ENCODE peak calls at places on chromosomes 7 and 10, in four cellular contexts. One of them, this sample, is unnamed.

GRCh38 chr10:116316533-116316932 is 7.7 kb upstream of the CCDC172 start:
- DNase-seq in mammary epithelial cell: no peak
- DNase-seq in osteoblast: no peak
- DNase-seq in fibroblast of lung: no peak
- DNase-seq in this sample: no peak

GRCh38 chr7:148327379-148327778 is 263.2 kb upstream of the C7orf33 start:
- DNase-seq in fibroblast of lung: no peak
- DNase-seq in osteoblast: no peak
- DNase-seq in mammary epithelial cell: peak
- DNase-seq in this sample: peak

GRCh38 chr10:86755740-86756510 is 494 bp upstream of the BMPR1A start:
- DNase-seq in fibroblast of lung: peak
- DNase-seq in osteoblast: peak
- DNase-seq in mammary epithelial cell: peak
- DNase-seq in this sample: peak

GRCh38 chr7:99461221-99461620 is 4.7 kb downstream of the ATP5MF start:
- DNase-seq in osteoblast: peak
- DNase-seq in fibroblast of lung: no peak
- DNase-seq in mammary epithelial cell: no peak
- DNase-seq in this sample: peak

GRCh38 chr7:131284702-131285419 is 42.8 kb upstream of the MKLN1 start:
- DNase-seq in osteoblast: no peak
- DNase-seq in mammary epithelial cell: peak
- DNase-seq in fibroblast of lung: no peak
- DNase-seq in this sample: no peak

GRCh38 chr7:92797693-92798092 is 38.7 kb downstream of the CDK6 start:
- DNase-seq in osteoblast: no peak
- DNase-seq in fibroblast of lung: no peak
- DNase-seq in mammary epithelial cell: peak
- DNase-seq in this sample: no peak

GRCh38 chr10:33800986-33801385 is 466.5 kb upstream of the NRP1 start:
- DNase-seq in fibroblast of lung: no peak
- DNase-seq in osteoblast: no peak
- DNase-seq in mammary epithelial cell: no peak
- DNase-seq in this sample: peak

GRCh38 chr7:25179325-25179724 is 49.0 kb downstream of the NPVF start:
- DNase-seq in fibroblast of lung: peak
- DNase-seq in osteoblast: no peak
- DNase-seq in mammary epithelial cell: no peak
- DNase-seq in this sample: no peak

GRCh38 chr10:121771957-121772356 is 155.9 kb downstream of the ATE1 start:
- DNase-seq in fibroblast of lung: no peak
- DNase-seq in mammary epithelial cell: no peak
- DNase-seq in osteoblast: no peak
- DNase-seq in this sample: no peak

GRCh38 chr7:82375713-82376112 is 67.9 kb downstream of the CACNA2D1 start:
- DNase-seq in osteoblast: no peak
- DNase-seq in fibroblast of lung: no peak
- DNase-seq in mammary epithelial cell: no peak
- DNase-seq in this sample: no peak

GRCh38 chr7:192035-192649 is at the start of gene FAM20C:
- DNase-seq in fibroblast of lung: peak
- DNase-seq in osteoblast: peak
- DNase-seq in mammary epithelial cell: peak
- DNase-seq in this sample: peak

GRCh38 chr10:132654708-132655661 is 117.4 kb downstream of the INPP5A start:
- DNase-seq in fibroblast of lung: peak
- DNase-seq in mammary epithelial cell: peak
- DNase-seq in osteoblast: peak
- DNase-seq in this sample: peak
- H3K4me2 ChIP-seq in fibroblast of lung: no peak
- H3K4me2 ChIP-seq in mammary epithelial cell: no peak
- H3K4me2 ChIP-seq in osteoblast: no peak
- H3K4me2 ChIP-seq in this sample: no peak

GRCh38 chr7:102080003-102080361 is 206.7 kb upstream of the SH2B2 start:
- DNase-seq in mammary epithelial cell: no peak
- DNase-seq in osteoblast: peak
- DNase-seq in fibroblast of lung: no peak
- DNase-seq in this sample: no peak
- H3K4me2 ChIP-seq in mammary epithelial cell: no peak
- H3K4me2 ChIP-seq in osteoblast: no peak
- H3K4me2 ChIP-seq in fibroblast of lung: no peak
- H3K4me2 ChIP-seq in this sample: no peak

DNA sequence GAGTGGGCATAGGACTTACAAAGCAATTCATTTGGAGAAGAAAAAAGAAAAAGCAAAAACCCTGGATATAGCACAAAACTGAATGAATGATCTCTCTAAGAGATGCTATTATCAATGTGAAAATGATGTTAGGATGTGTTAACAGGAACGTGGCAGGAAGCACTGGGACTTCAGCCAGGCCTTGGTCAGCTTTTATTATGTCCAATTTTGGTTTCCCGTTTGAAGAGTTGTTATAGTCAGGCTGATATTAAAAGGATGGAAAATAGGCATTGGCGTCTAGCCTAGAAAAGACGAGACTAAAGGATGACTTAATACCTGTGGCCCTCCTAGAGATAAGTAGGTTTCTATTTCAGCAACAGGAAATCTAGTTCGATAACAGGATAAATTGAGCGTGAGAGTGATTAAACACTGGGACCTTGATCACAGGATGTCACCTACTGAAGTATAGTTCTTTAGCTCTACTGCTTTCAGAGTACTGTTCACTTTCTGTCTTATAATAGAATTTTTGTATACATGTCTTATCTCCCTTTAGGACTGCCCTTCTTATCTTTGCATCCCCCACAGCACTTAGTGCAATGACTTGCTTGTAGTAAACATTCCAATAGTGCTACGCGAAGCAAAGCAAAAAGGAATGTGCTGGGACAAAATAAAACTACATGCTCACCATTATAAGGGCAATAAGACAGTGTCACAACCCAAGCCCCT is 99.8 kb upstream of the AGBL3 start:
- DNase-seq in osteoblast: peak
- DNase-seq in mammary epithelial cell: peak
- DNase-seq in fibroblast of lung: peak
- DNase-seq in this sample: peak
- H3K4me2 ChIP-seq in osteoblast: peak
- H3K4me2 ChIP-seq in mammary epithelial cell: peak
- H3K4me2 ChIP-seq in fibroblast of lung: peak
- H3K4me2 ChIP-seq in this sample: peak

GRCh38 chr7:155818154-155818819 is 6.0 kb upstream of the SHH start:
- DNase-seq in fibroblast of lung: no peak
- DNase-seq in mammary epithelial cell: no peak
- DNase-seq in osteoblast: peak
- DNase-seq in this sample: no peak

GRCh38 chr7:155816996-155817395 is 4.7 kb upstream of the SHH start:
- DNase-seq in osteoblast: peak
- DNase-seq in mammary epithelial cell: no peak
- DNase-seq in fibroblast of lung: no peak
- DNase-seq in this sample: no peak

GRCh38 chr7:155819186-155819585 is 6.9 kb upstream of the SHH start:
- DNase-seq in fibroblast of lung: no peak
- DNase-seq in mammary epithelial cell: no peak
- DNase-seq in osteoblast: peak
- DNase-seq in this sample: no peak

GRCh38 chr7:155820246-155820645 is 8.0 kb upstream of the SHH start:
- DNase-seq in mammary epithelial cell: no peak
- DNase-seq in osteoblast: no peak
- DNase-seq in fibroblast of lung: no peak
- DNase-seq in this sample: no peak

GRCh38 chr7:155818820-155819168 is 6.5 kb upstream of the SHH start:
- DNase-seq in osteoblast: peak
- DNase-seq in fibroblast of lung: no peak
- DNase-seq in mammary epithelial cell: no peak
- DNase-seq in this sample: no peak
- H3K4me2 ChIP-seq in osteoblast: no peak
- H3K4me2 ChIP-seq in fibroblast of lung: no peak
- H3K4me2 ChIP-seq in mammary epithelial cell: no peak
- H3K4me2 ChIP-seq in this sample: no peak

DNA sequence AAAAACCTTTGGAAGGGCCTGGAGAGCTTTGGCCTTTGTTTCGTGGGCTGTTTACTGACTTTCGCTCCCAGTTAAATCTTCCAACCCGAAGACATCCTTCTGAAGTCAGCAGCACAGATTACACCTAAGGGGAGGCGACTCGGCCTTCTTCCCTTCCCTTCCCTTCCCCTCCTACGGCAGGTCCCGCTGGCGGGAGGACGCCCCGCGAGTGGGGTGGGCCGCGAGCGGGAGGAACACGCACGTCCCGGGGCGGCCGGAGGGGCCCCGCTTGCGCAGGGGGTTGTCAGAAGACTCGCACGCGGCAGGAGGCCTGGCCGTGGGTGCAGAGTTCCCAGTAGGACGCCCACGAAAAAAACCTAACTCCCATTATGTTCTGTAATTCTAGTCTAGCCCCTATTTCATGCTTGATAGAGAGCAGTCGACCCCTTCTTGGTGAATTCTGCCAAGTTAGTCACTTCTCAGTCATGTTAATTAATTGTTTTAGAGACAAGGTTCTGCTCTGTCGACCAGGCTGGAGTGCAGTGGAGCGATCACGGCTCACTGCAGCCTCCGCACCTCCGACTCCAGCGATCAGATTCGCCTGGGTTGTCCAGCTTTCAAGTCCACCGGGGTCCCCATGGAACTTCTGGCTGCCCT is 19.2 kb upstream of the ZNF32 start:
- DNase-seq in fibroblast of lung: no peak
- DNase-seq in osteoblast: no peak
- DNase-seq in mammary epithelial cell: no peak
- DNase-seq in this sample: no peak
- H3K4me2 ChIP-seq in fibroblast of lung: no peak
- H3K4me2 ChIP-seq in osteoblast: peak
- H3K4me2 ChIP-seq in mammary epithelial cell: no peak
- H3K4me2 ChIP-seq in this sample: no peak

GRCh38 chr10:94397549-94398370 is 4.6 kb upstream of the TBC1D12 start:
- DNase-seq in fibroblast of lung: no peak
- DNase-seq in mammary epithelial cell: no peak
- DNase-seq in osteoblast: peak
- DNase-seq in this sample: peak
- H3K4me2 ChIP-seq in fibroblast of lung: no peak
- H3K4me2 ChIP-seq in mammary epithelial cell: peak
- H3K4me2 ChIP-seq in osteoblast: peak
- H3K4me2 ChIP-seq in this sample: no peak

GRCh38 chr10:124731551-124731950 is 12.6 kb downstream of the FAM53B start:
- DNase-seq in fibroblast of lung: no peak
- DNase-seq in mammary epithelial cell: no peak
- DNase-seq in osteoblast: no peak
- DNase-seq in this sample: no peak
- H3K4me2 ChIP-seq in fibroblast of lung: no peak
- H3K4me2 ChIP-seq in mammary epithelial cell: no peak
- H3K4me2 ChIP-seq in osteoblast: no peak
- H3K4me2 ChIP-seq in this sample: no peak

GRCh38 chr7:102404005-102404861 is 8.1 kb downstream of the PRKRIP1 start:
- DNase-seq in fibroblast of lung: peak
- DNase-seq in mammary epithelial cell: peak
- DNase-seq in osteoblast: no peak
- DNase-seq in this sample: peak

GRCh38 chr7:102403563-102403962 is 7.4 kb downstream of the PRKRIP1 start:
- DNase-seq in mammary epithelial cell: no peak
- DNase-seq in fibroblast of lung: no peak
- DNase-seq in osteoblast: no peak
- DNase-seq in this sample: no peak

GRCh38 chr7:102398543-102398942 is 2.4 kb downstream of the PRKRIP1 start:
- DNase-seq in fibroblast of lung: no peak
- DNase-seq in osteoblast: no peak
- DNase-seq in mammary epithelial cell: no peak
- DNase-seq in this sample: no peak

GRCh38 chr7:102396710-102397019 is 502 bp downstream of the PRKRIP1 start:
- DNase-seq in fibroblast of lung: no peak
- DNase-seq in osteoblast: peak
- DNase-seq in mammary epithelial cell: no peak
- DNase-seq in this sample: peak

GRCh38 chr7:102400360-102400759 is 4.2 kb downstream of the PRKRIP1 start:
- DNase-seq in osteoblast: no peak
- DNase-seq in fibroblast of lung: no peak
- DNase-seq in mammary epithelial cell: no peak
- DNase-seq in this sample: no peak
- H3K4me2 ChIP-seq in osteoblast: no peak
- H3K4me2 ChIP-seq in fibroblast of lung: no peak
- H3K4me2 ChIP-seq in mammary epithelial cell: no peak
- H3K4me2 ChIP-seq in this sample: no peak